ENCODE peak calls at places on chromosomes 12 and 14, in six cellular contexts. One of them, this sample, is unnamed.

GRCh38 chr14:51680031-51680430 is 28.3 kb downstream of the FRMD6 start:
- DNase-seq in IMR-90: no peak
- DNase-seq in spleen: no peak
- DNase-seq in uterus: no peak
- DNase-seq in mammary epithelial cell: no peak
- DNase-seq in HCT116: no peak
- DNase-seq in this sample: no peak

GRCh38 chr14:76546426-76547221 is 170.7 kb downstream of the ESRRB start:
- DNase-seq in IMR-90: no peak
- DNase-seq in spleen: no peak
- DNase-seq in uterus: no peak
- DNase-seq in mammary epithelial cell: peak
- DNase-seq in HCT116: peak
- DNase-seq in this sample: no peak

GRCh38 chr14:79629891-79630560 is 581.3 kb downstream of the DIO2 start:
- DNase-seq in IMR-90: peak
- DNase-seq in spleen: no peak
- DNase-seq in uterus: no peak
- DNase-seq in mammary epithelial cell: no peak
- DNase-seq in HCT116: no peak
- DNase-seq in this sample: no peak

GRCh38 chr12:39581592-39581991 is 38.0 kb downstream of the ABCD2 start:
- DNase-seq in IMR-90: no peak
- DNase-seq in spleen: no peak
- DNase-seq in uterus: no peak
- DNase-seq in mammary epithelial cell: peak
- DNase-seq in HCT116: peak
- DNase-seq in this sample: no peak

GRCh38 chr12:112599871-112600270 is 181.1 kb downstream of the PTPN11 start:
- DNase-seq in IMR-90: no peak
- DNase-seq in spleen: no peak
- DNase-seq in uterus: no peak
- DNase-seq in mammary epithelial cell: peak
- DNase-seq in HCT116: no peak
- DNase-seq in this sample: no peak

GRCh38 chr14:32329690-32330290 is 692 bp downstream of the AKAP6 start:
- DNase-seq in IMR-90: no peak
- DNase-seq in spleen: no peak
- DNase-seq in uterus: no peak
- DNase-seq in mammary epithelial cell: no peak
- DNase-seq in HCT116: no peak
- DNase-seq in this sample: no peak

GRCh38 chr14:71701990-71702389 is 230.2 kb upstream of the RGS6 start:
- DNase-seq in IMR-90: peak
- DNase-seq in spleen: no peak
- DNase-seq in uterus: no peak
- DNase-seq in mammary epithelial cell: peak
- DNase-seq in HCT116: no peak
- DNase-seq in this sample: no peak

GRCh38 chr12:42987216-42987631 is 397.7 kb upstream of the PRICKLE1 start:
- DNase-seq in IMR-90: no peak
- DNase-seq in spleen: no peak
- DNase-seq in uterus: no peak
- DNase-seq in mammary epithelial cell: no peak
- DNase-seq in HCT116: no peak
- DNase-seq in this sample: no peak

GRCh38 chr14:105219753-105220152 is 28.6 kb upstream of the BTBD6 start:
- DNase-seq in IMR-90: no peak
- DNase-seq in spleen: no peak
- DNase-seq in uterus: no peak
- DNase-seq in mammary epithelial cell: no peak
- DNase-seq in HCT116: no peak
- DNase-seq in this sample: no peak

DNA sequence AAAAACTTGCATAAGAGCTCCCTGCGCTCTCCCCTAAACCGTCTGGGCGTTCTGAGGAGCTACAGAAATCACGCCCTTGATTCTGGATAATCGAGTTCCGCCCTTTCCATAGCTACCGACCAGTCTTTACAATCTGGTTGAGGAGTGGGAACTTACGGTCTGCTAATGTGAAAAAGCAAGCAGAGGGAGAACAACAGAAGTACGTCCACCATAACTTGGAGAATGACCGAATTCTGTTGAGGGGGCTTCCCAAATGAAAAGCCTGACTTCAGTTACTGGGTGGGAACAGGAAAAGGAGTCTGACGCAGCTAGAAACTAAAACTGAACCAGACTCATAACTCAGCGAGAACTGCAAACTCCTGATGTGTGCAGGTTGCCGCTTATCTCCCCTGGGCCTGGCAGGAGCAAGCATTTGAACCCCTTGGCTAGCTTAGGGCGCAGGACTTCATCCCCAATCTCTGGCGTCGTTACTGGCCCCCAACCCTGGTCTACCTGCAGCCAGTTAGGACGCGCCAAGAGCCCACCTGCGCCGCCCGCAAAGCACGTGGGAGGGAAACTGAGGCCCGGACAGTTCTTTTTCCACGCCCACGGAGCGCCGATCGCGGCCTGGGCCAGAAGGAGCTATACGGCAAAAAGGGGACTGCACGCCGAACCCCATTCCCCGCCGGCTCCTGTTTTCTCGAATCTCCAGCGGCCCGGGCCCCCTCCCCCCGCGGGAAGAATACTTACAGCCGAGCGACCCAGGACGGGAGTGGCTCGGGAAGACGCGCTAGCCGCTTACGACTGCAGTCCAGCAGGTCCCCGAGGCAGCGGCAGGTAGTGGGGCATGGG is 818 bp downstream of the LRIG3 start:
- DNase-seq in IMR-90: peak
- DNase-seq in spleen: peak
- DNase-seq in uterus: peak
- DNase-seq in mammary epithelial cell: peak
- DNase-seq in HCT116: no peak
- DNase-seq in this sample: no peak
- H3K27ac ChIP-seq in IMR-90: peak
- H3K27ac ChIP-seq in spleen: peak
- H3K27ac ChIP-seq in uterus: peak
- H3K27ac ChIP-seq in mammary epithelial cell: peak
- H3K27ac ChIP-seq in HCT116: peak
- H3K27ac ChIP-seq in this sample: peak

DNA sequence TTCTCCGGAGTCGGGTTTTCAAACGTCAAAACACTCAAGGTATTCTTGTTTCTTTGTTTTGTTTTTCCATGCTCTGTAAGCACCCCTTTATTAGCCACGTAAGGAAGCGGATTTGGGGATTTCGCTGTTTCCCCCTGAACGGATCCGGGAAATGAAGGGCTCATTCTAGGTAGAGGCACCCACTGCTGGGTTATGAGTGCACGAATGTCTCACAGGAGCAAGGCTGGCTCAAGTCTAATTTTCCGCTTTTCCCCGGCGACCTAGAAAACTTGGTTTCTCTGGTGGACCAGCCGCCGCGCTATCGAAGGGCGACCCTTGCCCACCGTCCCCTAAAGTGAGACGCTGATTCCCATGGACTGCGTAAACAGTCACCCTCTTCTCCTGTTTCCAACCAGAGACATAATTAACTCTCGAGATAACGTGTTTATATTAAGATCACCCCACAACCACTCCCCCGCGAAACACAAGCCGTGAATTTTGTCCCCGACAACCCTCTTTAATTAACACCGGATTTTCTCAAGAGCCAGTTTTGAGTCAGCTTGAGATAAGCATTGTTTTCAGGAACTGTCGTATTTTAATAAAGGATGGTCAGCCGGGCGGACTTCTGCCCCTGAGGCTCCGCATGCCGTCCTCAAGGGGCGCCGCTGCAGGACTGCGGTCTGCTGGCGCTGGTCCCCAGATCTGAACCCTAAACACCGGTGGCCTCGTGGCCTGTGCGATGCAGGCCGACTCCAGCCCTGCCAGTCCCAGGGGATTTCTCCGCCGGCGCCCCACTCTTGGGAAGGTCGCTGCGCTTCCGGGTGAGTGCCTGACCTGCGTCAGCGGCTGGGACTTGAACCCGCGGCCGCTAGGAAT is 523 bp upstream of the ABCC9 start:
- DNase-seq in IMR-90: peak
- DNase-seq in spleen: peak
- DNase-seq in uterus: peak
- DNase-seq in mammary epithelial cell: no peak
- DNase-seq in HCT116: no peak
- DNase-seq in this sample: no peak
- TF ChIP-seq CTCF in IMR-90: peak
- TF ChIP-seq CTCF in spleen: peak
- TF ChIP-seq CTCF in uterus: peak
- TF ChIP-seq CTCF in mammary epithelial cell: peak
- TF ChIP-seq CTCF in HCT116: no peak
- TF ChIP-seq CTCF in this sample: no peak

GRCh38 chr12:10189653-10190052 is 10.8 kb downstream of the TMEM52B start:
- DNase-seq in IMR-90: peak
- DNase-seq in spleen: no peak
- DNase-seq in uterus: peak
- DNase-seq in mammary epithelial cell: no peak
- DNase-seq in HCT116: no peak
- DNase-seq in this sample: no peak
- H3K27ac ChIP-seq in IMR-90: peak
- H3K27ac ChIP-seq in spleen: no peak
- H3K27ac ChIP-seq in uterus: no peak
- H3K27ac ChIP-seq in mammary epithelial cell: no peak
- H3K27ac ChIP-seq in HCT116: no peak
- H3K27ac ChIP-seq in this sample: no peak

GRCh38 chr12:119235352-119235751 is 56.6 kb downstream of the HSPB8 start:
- DNase-seq in IMR-90: no peak
- DNase-seq in spleen: no peak
- DNase-seq in uterus: no peak
- DNase-seq in mammary epithelial cell: no peak
- DNase-seq in HCT116: no peak
- DNase-seq in this sample: no peak
- TF ChIP-seq CTCF in IMR-90: peak
- TF ChIP-seq CTCF in spleen: no peak
- TF ChIP-seq CTCF in uterus: peak
- TF ChIP-seq CTCF in mammary epithelial cell: no peak
- TF ChIP-seq CTCF in HCT116: no peak
- TF ChIP-seq CTCF in this sample: no peak

GRCh38 chr12:63857771-63858670 is 13.5 kb downstream of the SRGAP1 start:
- DNase-seq in IMR-90: peak
- DNase-seq in spleen: no peak
- DNase-seq in uterus: no peak
- DNase-seq in mammary epithelial cell: no peak
- DNase-seq in HCT116: no peak
- DNase-seq in this sample: no peak
- H3K27ac ChIP-seq in IMR-90: no peak
- H3K27ac ChIP-seq in spleen: no peak
- H3K27ac ChIP-seq in uterus: no peak
- H3K27ac ChIP-seq in mammary epithelial cell: no peak
- H3K27ac ChIP-seq in HCT116: peak
- H3K27ac ChIP-seq in this sample: no peak

DNA sequence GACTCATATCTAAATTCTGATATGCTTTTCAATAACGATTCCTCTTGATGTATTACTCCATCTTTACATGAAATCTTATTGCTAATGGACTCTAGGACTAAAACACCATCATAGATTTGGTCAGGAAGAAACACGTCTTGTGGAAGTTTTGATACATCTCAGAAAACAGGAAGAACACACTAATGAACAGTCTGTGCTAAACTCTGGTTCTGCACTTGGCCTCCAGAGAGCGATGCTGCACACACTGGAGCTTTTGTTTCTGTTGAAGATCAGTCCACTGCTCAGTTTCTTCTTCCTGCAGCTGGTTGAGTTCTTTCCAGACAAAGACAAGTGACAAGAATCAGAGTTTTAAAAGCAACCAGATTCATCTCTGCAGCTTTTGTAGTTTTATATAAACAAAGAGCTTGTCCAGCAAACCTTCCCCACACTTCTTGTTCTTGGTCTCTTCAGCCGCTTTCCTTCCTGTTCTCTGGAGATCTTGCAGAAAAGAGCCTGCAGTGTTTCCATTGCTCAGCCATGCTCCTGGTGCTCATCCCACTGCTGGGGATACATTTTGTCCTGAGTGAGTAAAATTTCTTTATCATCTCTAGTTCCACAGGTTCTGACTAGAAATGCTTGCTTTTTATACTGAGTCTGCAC is 229.1 kb upstream of the OR4E1 start:
- DNase-seq in IMR-90: no peak
- DNase-seq in spleen: no peak
- DNase-seq in uterus: no peak
- DNase-seq in mammary epithelial cell: peak
- DNase-seq in HCT116: no peak
- DNase-seq in this sample: no peak
- TF ChIP-seq CTCF in IMR-90: peak
- TF ChIP-seq CTCF in spleen: no peak
- TF ChIP-seq CTCF in uterus: no peak
- TF ChIP-seq CTCF in mammary epithelial cell: no peak
- TF ChIP-seq CTCF in HCT116: no peak
- TF ChIP-seq CTCF in this sample: peak

DNA sequence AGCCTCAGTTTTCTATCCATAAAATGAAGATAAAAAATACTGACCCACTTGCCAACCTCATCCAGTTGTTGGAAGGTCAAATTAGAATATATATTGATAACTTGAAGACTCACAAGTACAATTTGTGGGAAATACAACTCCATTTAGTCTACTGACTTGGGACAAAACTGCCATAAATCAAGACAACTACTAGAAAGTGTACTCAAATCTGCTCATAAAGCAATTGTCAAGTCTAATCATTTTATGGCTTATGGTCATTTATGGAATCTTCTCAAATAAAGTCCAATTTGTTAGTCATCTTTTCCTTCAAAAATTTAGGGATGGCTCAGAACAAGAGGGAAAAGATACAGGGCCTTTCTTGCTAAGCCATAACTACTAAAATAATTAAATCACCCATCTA is 7.0 kb downstream of the BTG1 start:
- DNase-seq in IMR-90: no peak
- DNase-seq in spleen: no peak
- DNase-seq in uterus: no peak
- DNase-seq in mammary epithelial cell: no peak
- DNase-seq in HCT116: no peak
- DNase-seq in this sample: no peak
- H3K27ac ChIP-seq in IMR-90: peak
- H3K27ac ChIP-seq in spleen: peak
- H3K27ac ChIP-seq in uterus: peak
- H3K27ac ChIP-seq in mammary epithelial cell: peak
- H3K27ac ChIP-seq in HCT116: no peak
- H3K27ac ChIP-seq in this sample: peak

GRCh38 chr12:116448165-116448756 is 110.9 kb upstream of the MAP1LC3B2 start:
- DNase-seq in IMR-90: no peak
- DNase-seq in spleen: no peak
- DNase-seq in uterus: no peak
- DNase-seq in mammary epithelial cell: no peak
- DNase-seq in HCT116: no peak
- DNase-seq in this sample: no peak
- TF ChIP-seq CTCF in IMR-90: no peak
- TF ChIP-seq CTCF in spleen: no peak
- TF ChIP-seq CTCF in uterus: no peak
- TF ChIP-seq CTCF in mammary epithelial cell: no peak
- TF ChIP-seq CTCF in HCT116: no peak
- TF ChIP-seq CTCF in this sample: no peak

This sample was measured in RWPE2.